ENCODE peak calls at places on chromosomes 2 and 18, in nine cellular contexts. P is PC-9, Y is thoracic aorta, X is GM23338, W is aorta, Z is cardiac muscle cell, Q is sigmoid colon, F is mammary epithelial cell, C is kidney epithelial cell. M is an unnamed sample.

GRCh38 chr2:120470041-120470716 is 124.2 kb downstream of the INHBB start:
- DNase-seq in W (peak; percentile 90), Q (peak; percentile 90), Z (no peak), F (peak; percentile 87), Y (peak; percentile 69), C (peak; percentile 47), X (no peak), P (peak; percentile 97), M (no peak)

GRCh38 chr18:6249788-6250187 is 164.9 kb downstream of the L3MBTL4 start:
- DNase-seq in C (no peak), Z (no peak), F (no peak), P (no peak), W (no peak), Y (no peak), X (no peak), Q (no peak), M (no peak)

GRCh38 chr18:76491801-76492668 is 3.0 kb downstream of the ZNF516 start:
- DNase-seq in W (peak; percentile 69), F (peak; percentile 56), X (peak; percentile 58), Q (peak; percentile 77), P (peak; percentile 48), C (no peak), Y (no peak), Z (peak; percentile 53), M (peak; percentile 63)

GRCh38 chr2:114762986-114763385 is 320.5 kb downstream of the DPP10 start:
- DNase-seq in F (no peak), Y (no peak), X (no peak), Z (peak; percentile 61), P (no peak), C (no peak), Q (no peak), W (no peak), M (no peak)

GRCh38 chr2:113886479-113887383 is 3.2 kb upstream of the ACTR3 start:
- DNase-seq in F (peak; percentile 77), W (peak; percentile 79), P (peak; percentile 62), Q (no peak), Y (no peak), Z (no peak), C (peak; percentile 51), X (no peak), M (peak; percentile 80)

GRCh38 chr2:239856620-239857285 is 168.4 kb downstream of the NDUFA10 start:
- DNase-seq in F (no peak), Y (no peak), Q (no peak), W (no peak), C (no peak), Z (no peak), P (no peak), X (no peak), M (no peak)

GRCh38 chr2:171334171-171334570 is 99.6 kb downstream of the METTL8 start:
- DNase-seq in X (no peak), P (no peak), Y (no peak), Q (no peak), C (no peak), W (no peak), Z (no peak), F (no peak), M (no peak)

GRCh38 chr2:152038451-152038958 is 60.3 kb downstream of the CACNB4 start:
- DNase-seq in C (no peak), W (no peak), P (no peak), F (no peak), Y (no peak), Q (peak; percentile 73), X (no peak), Z (no peak), M (no peak)

GRCh38 chr2:75598572-75599155 is 37.9 kb upstream of the EVA1A start:
- DNase-seq in F (no peak), Q (no peak), C (no peak), Z (no peak), X (no peak), Y (no peak), W (no peak), P (peak; percentile 30), M (no peak)

GRCh38 chr2:72796766-72797165 is 29.1 kb downstream of the EXOC6B start:
- DNase-seq in Q (no peak), Z (no peak), P (no peak), W (no peak), Y (no peak), X (no peak), C (no peak), F (no peak), M (no peak)

GRCh38 chr2:156803967-156804366 is 367.8 kb downstream of the GPD2 start:
- DNase-seq in Z (no peak), X (no peak), P (no peak), Q (no peak), F (no peak), W (no peak), Y (no peak), C (no peak), M (no peak)

GRCh38 chr18:45398448-45398847 is 216.8 kb upstream of the SLC14A2 start:
- DNase-seq in F (peak; percentile 67), Y (no peak), Q (no peak), P (no peak), Z (no peak), C (no peak), X (no peak), W (no peak), M (no peak)
- H3K4me3 ChIP-seq in F (no peak overlapping the region), Y (no peak overlapping the region), Q (no peak overlapping the region), P (no peak overlapping the region), Z (no peak overlapping the region), C (no peak overlapping the region), X (no peak overlapping the region), W (no peak overlapping the region), M (no peak overlapping the region)

DNA sequence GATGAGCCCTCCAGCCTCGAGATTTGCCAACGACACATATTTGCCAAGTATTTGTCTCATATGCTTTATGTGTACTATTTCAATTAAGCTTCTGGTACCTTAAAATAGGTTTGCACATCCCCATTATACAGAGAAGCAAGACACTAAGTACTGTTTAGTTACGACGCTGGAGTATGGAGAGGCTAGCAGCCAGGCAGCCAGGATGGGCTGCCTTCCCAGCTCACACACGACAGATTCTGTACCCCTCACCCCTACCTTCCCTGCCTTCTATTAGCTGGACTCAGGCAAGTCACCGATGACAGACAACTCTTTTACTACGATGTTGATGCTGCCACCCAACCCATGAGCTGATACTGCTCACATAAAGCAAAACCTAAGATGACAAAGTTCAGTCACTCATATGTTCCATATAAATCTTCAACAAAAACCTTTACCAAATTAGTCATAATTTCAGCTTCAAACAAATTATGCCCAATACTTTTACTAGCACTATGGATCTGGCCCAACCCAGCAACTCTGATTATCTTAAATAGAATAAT is 17.0 kb downstream of the PDIA6 start:
- DNase-seq in C (no peak), Z (no peak), F (no peak), W (no peak), Q (no peak), X (no peak), P (no peak), Y (no peak), M (no peak)
- H3K36me3 ChIP-seq in C (peaks cover 6% of the 10 kb centered on the region), Z (peaks cover 34% of the 10 kb centered on the region), F (peaks cover 39% of the 10 kb centered on the region), W (peaks cover 13% of the 10 kb centered on the region), Q (peaks cover 27% of the 10 kb centered on the region), X (peaks cover 81% of the 10 kb centered on the region), P (peaks cover 49% of the 10 kb centered on the region), Y (peaks cover 28% of the 10 kb centered on the region), M (peaks cover 19% of the 10 kb centered on the region)

GRCh38 chr2:145169285-145169684 is 649.4 kb upstream of the ZEB2 start:
- DNase-seq in W (no peak), F (no peak), X (no peak), C (no peak), Q (no peak), Z (no peak), Y (no peak), P (no peak), M (no peak)

GRCh38 chr2:145166716-145167115 is 646.8 kb upstream of the ZEB2 start:
- DNase-seq in Q (no peak), F (no peak), Z (no peak), Y (no peak), W (no peak), P (no peak), C (no peak), X (no peak), M (no peak)

GRCh38 chr2:145170787-145171186 is 650.9 kb upstream of the ZEB2 start:
- DNase-seq in P (no peak), Q (no peak), X (no peak), C (no peak), Y (no peak), F (no peak), W (no peak), Z (no peak), M (no peak)

GRCh38 chr2:145168091-145168490 is 648.2 kb upstream of the ZEB2 start:
- DNase-seq in W (no peak), P (no peak), F (no peak), Q (no peak), Z (no peak), Y (no peak), X (no peak), C (no peak), M (no peak)
- H3K4me3 ChIP-seq in W (no peak overlapping the region), P (no peak overlapping the region), F (no peak overlapping the region), Q (no peak overlapping the region), Z (no peak overlapping the region), Y (no peak overlapping the region), X (no peak overlapping the region), C (no peak overlapping the region), M (no peak overlapping the region)

DNA sequence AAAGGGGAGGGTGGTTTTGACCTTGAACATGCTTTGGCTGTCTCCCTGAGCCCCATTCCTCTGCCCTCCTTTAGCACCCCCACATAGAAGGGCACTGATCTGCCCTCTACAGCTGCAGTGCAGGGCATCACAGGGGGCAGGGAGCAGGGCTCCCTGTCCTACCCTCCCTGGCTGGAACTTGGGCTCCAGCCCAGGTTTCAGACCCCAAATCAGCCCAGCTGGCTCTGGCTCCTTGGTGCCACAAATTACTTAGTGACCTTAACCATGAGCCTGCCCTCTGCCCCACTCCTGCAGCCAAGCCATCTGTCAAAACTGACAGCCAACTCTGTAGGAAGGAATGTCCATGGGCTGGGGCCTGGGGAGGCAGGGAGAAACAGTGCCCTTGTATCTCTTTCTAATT is 105.6 kb downstream of the MAPK4 start:
- DNase-seq in F (no peak), Q (no peak), W (no peak), C (no peak), Y (no peak), X (no peak), Z (peak; percentile 60), P (no peak), M (no peak)
- H3K36me3 ChIP-seq in F (no peaks in the 10 kb centered on the region), Q (no peaks in the 10 kb centered on the region), W (no peaks in the 10 kb centered on the region), C (no peaks in the 10 kb centered on the region), Y (no peaks in the 10 kb centered on the region), X (no peaks in the 10 kb centered on the region), Z (no peaks in the 10 kb centered on the region), P (no peaks in the 10 kb centered on the region), M (no peaks in the 10 kb centered on the region)

DNA sequence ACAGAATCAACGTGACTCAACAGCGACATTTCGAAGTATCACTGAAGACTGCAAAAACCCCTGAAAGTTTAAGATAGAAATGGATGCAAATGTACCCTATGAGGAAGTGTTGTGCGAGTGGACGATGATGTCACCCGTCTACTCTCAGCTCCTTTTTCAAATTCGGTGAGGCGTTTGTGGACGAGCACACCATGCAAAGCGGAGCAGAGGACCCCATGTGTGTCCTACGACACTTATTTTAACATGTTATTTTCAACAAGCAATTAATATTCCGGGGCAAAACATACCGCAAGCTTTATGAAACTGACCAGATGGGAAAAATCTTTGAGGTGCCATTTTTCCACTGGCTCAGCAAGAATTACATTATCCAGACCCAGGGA is 2.0 kb downstream of the PXDN start:
- DNase-seq in C (no peak), W (no peak), Z (no peak), P (no peak), X (no peak), Y (no peak), F (no peak), Q (peak; percentile 67), M (no peak)
- H3K4me3 ChIP-seq in C (peak overlapping the region; percentile 83), W (peak overlapping the region; percentile 32), Z (peak overlapping the region; percentile 85), P (peak overlapping the region; percentile 64), X (peak overlapping the region; percentile 94), Y (peak overlapping the region; percentile 94), F (peak overlapping the region; percentile 72), Q (peak overlapping the region; percentile 67), M (no peak overlapping the region)

M was measured in GM06990.